ENCODE peak calls at places on chromosomes 7 and 10, in nine cellular contexts. K, V, L, X, B, A, S, D and E are unnamed samples.

GRCh38 chr10:102492983-102493382 is 9.5 kb downstream of the ACTR1A start:
- DNase-seq in V (no peak), K (peak), L (no peak), A (no peak), S (peak), B (no peak), D (no peak), X (peak), E (no peak)

GRCh38 chr7:132029369-132030160 is 473.1 kb upstream of the PODXL start:
- DNase-seq in D (no peak), S (no peak), A (no peak), V (no peak), X (no peak), L (no peak), K (no peak), B (no peak), E (no peak)

GRCh38 chr7:48253020-48253419 is 81.8 kb downstream of the ABCA13 start:
- DNase-seq in K (no peak), V (no peak), X (no peak), B (no peak), A (no peak), S (no peak), D (no peak), L (no peak), E (no peak)

GRCh38 chr7:36264123-36264916 is 111.3 kb downstream of the EEPD1 start:
- DNase-seq in B (no peak), L (no peak), V (no peak), K (no peak), A (no peak), S (peak), X (no peak), D (no peak), E (no peak)

GRCh38 chr7:124762611-124763143 is 2.9 kb downstream of the GPR37 start:
- DNase-seq in S (no peak), L (no peak), K (no peak), X (no peak), D (no peak), V (no peak), B (no peak), A (no peak), E (no peak)

GRCh38 chr10:49613882-49614241 is at the start of gene CHAT:
- DNase-seq in L (no peak), A (no peak), B (no peak), D (no peak), V (no peak), S (no peak), X (peak), K (no peak), E (no peak)

GRCh38 chr10:48487244-48487643 is 117.6 kb downstream of the ARHGAP22 start:
- DNase-seq in D (no peak), K (no peak), B (no peak), V (no peak), X (no peak), S (no peak), A (no peak), L (no peak), E (no peak)

GRCh38 chr7:69596723-69597277 is 1.5 kb upstream of the AUTS2 start:
- DNase-seq in B (no peak), S (peak), L (peak), A (no peak), X (no peak), D (no peak), V (no peak), K (no peak), E (no peak)

GRCh38 chr10:12435348-12435747 is 86.0 kb downstream of the CAMK1D start:
- DNase-seq in D (no peak), S (no peak), L (no peak), V (no peak), B (no peak), X (no peak), A (no peak), K (no peak), E (no peak)

GRCh38 chr7:64880322-64881297 is 22.5 kb upstream of the ZNF273 start:
- DNase-seq in L (no peak), V (no peak), K (no peak), X (peak), S (no peak), A (no peak), D (no peak), B (no peak), E (peak)

GRCh38 chr10:784759-785538 is 95.5 kb upstream of the DIP2C start:
- DNase-seq in X (peak), A (peak), D (no peak), S (peak), V (peak), L (peak), B (peak), K (peak), E (no peak)

GRCh38 chr7:148135106-148135505 is 455.5 kb upstream of the C7orf33 start:
- DNase-seq in K (peak), V (peak), L (no peak), B (no peak), D (no peak), S (peak), X (no peak), A (no peak), E (no peak)

GRCh38 chr7:15370441-15370840 is 191.4 kb downstream of the AGMO start:
- DNase-seq in S (no peak), X (no peak), A (no peak), L (no peak), V (no peak), B (no peak), K (no peak), D (no peak), E (no peak)

GRCh38 chr10:99631496-99631895 is 11.3 kb upstream of the SLC25A28 start:
- DNase-seq in B (peak), A (no peak), L (no peak), K (peak), V (no peak), X (no peak), D (no peak), S (peak), E (no peak)

GRCh38 chr10:128499486-128499885 is 373.3 kb upstream of the MKI67 start:
- DNase-seq in A (no peak), S (no peak), B (no peak), K (no peak), D (no peak), X (no peak), L (no peak), V (no peak), E (no peak)

GRCh38 chr7:77657427-77658331 is 38.6 kb upstream of the RSBN1L start:
- DNase-seq in K (peak), L (no peak), S (peak), D (no peak), B (no peak), X (no peak), V (no peak), A (no peak), E (no peak)

GRCh38 chr10:120824864-120825263 is 26.3 kb upstream of the WDR11 start:
- DNase-seq in L (peak), V (no peak), A (no peak), X (no peak), B (no peak), S (peak), D (no peak), K (peak), E (no peak)

GRCh38 chr10:132996603-132997343 is 54.4 kb upstream of the CFAP46 start:
- DNase-seq in L (no peak), X (no peak), B (no peak), V (no peak), S (no peak), A (no peak), K (no peak), D (no peak), E (no peak)

GRCh38 chr10:12279281-12279680 is 70.1 kb upstream of the CAMK1D start:
- DNase-seq in X (no peak), S (peak), L (no peak), B (no peak), A (no peak), K (no peak), D (no peak), V (peak), E (no peak)

GRCh38 chr7:143480501-143480900 is 2.8 kb downstream of the TAS2R41 start:
- DNase-seq in K (no peak), L (no peak), V (no peak), S (peak), A (no peak), B (no peak), D (no peak), X (no peak), E (no peak)

GRCh38 chr7:119283353-119283752 is 989.6 kb upstream of the KCND2 start:
- DNase-seq in X (no peak), D (no peak), V (no peak), B (no peak), L (no peak), K (no peak), A (no peak), S (no peak), E (no peak)

GRCh38 chr7:35792472-35793224 is 8.2 kb upstream of the SEPTIN7 start:
- DNase-seq in B (no peak), S (no peak), D (no peak), L (peak), V (no peak), X (no peak), A (no peak), K (peak), E (no peak)

GRCh38 chr7:66176914-66177313 is 28.2 kb upstream of the TPST1 start:
- DNase-seq in S (peak), A (no peak), X (no peak), K (no peak), V (no peak), B (no peak), L (no peak), D (no peak), E (no peak)

GRCh38 chr7:84637568-84638338 is 443.2 kb upstream of the SEMA3A start:
- DNase-seq in B (peak), V (peak), D (no peak), K (peak), A (no peak), X (no peak), L (no peak), S (peak), E (no peak)

GRCh38 chr7:106309352-106309751 is 24.6 kb upstream of the NAMPT start:
- DNase-seq in D (no peak), L (no peak), A (no peak), K (no peak), B (no peak), X (no peak), S (no peak), V (no peak), E (no peak)

GRCh38 chr7:21642422-21642821 is 99.6 kb downstream of the DNAH11 start:
- DNase-seq in S (no peak), L (no peak), V (no peak), B (no peak), X (no peak), A (no peak), D (no peak), K (peak), E (no peak)

GRCh38 chr10:110577056-110577455 is 9.6 kb downstream of the SMC3 start:
- DNase-seq in S (no peak), X (no peak), L (no peak), V (no peak), K (peak), D (no peak), B (no peak), A (no peak), E (no peak)

GRCh38 chr7:82044497-82045080 is 274.7 kb upstream of the HGF start:
- DNase-seq in D (no peak), L (peak), S (peak), V (peak), A (no peak), B (no peak), X (no peak), K (peak), E (no peak)

GRCh38 chr10:63166742-63167258 is 33.7 kb downstream of the NRBF2 start:
- DNase-seq in D (no peak), L (peak), A (no peak), B (peak), S (peak), X (no peak), K (peak), V (peak), E (no peak)

GRCh38 chr10:89518876-89519842 is 16.2 kb downstream of the SLC16A12 start:
- DNase-seq in D (no peak), K (peak), X (no peak), S (peak), L (no peak), A (no peak), B (peak), V (peak), E (no peak)